ENCODE peak calls at places on chromosomes 16 and 17, in five cellular contexts. N, B, I, J and Y are unnamed samples.

GRCh38 chr17:82380860-82381702 is 9.5 kb downstream of the UTS2R start:
- DNase-seq in J (no peak), B (no peak), I (peak), N (no peak), Y (no peak)

GRCh38 chr16:1523581-1524245 is 9.8 kb upstream of the TMEM204 start:
- DNase-seq in J (no peak), N (no peak), B (no peak), I (no peak), Y (no peak)

GRCh38 chr16:49464877-49465504 is 91.4 kb downstream of the C16orf78 start:
- DNase-seq in I (no peak), B (peak), J (no peak), N (peak), Y (peak)

GRCh38 chr17:56699186-56699895 is 105.8 kb downstream of the NOG start:
- DNase-seq in B (no peak), J (no peak), N (peak), I (peak), Y (peak)

GRCh38 chr16:20774703-20775362 is 11.0 kb downstream of the ACSM3 start:
- DNase-seq in I (peak), B (no peak), N (peak), J (peak), Y (peak)

GRCh38 chr17:76640550-76641380 is 2.8 kb downstream of the ST6GALNAC1 start:
- DNase-seq in I (no peak), B (no peak), N (no peak), J (no peak), Y (no peak)

GRCh38 chr17:47305302-47305923 is 18.3 kb upstream of the EFCAB13 start:
- DNase-seq in J (no peak), B (no peak), I (peak), N (no peak), Y (peak)

GRCh38 chr16:67021321-67021720 is 7.6 kb upstream of the CBFB start:
- DNase-seq in N (no peak), J (no peak), B (no peak), I (no peak), Y (no peak)

GRCh38 chr16:87543436-87544191 is 50.8 kb upstream of the ZCCHC14 start:
- DNase-seq in I (no peak), N (no peak), J (no peak), B (no peak), Y (no peak)

GRCh38 chr17:77445030-77445907 is 304.5 kb downstream of the SEC14L1 start:
- DNase-seq in J (peak), B (no peak), I (no peak), N (no peak), Y (no peak)

GRCh38 chr16:48365030-48365600 is 20.1 kb downstream of the SIAH1 start:
- DNase-seq in I (peak), J (no peak), N (no peak), B (no peak), Y (no peak)

GRCh38 chr17:28712037-28712704 is 483 bp upstream of the PROCA1 start:
- DNase-seq in B (no peak), J (no peak), N (no peak), I (no peak), Y (no peak)

GRCh38 chr17:71188811-71189492 is 931.9 kb upstream of the SOX9 start:
- DNase-seq in I (peak), J (no peak), N (no peak), B (no peak), Y (no peak)

GRCh38 chr16:73054732-73055481 is 7.0 kb upstream of the ZFHX3 start:
- DNase-seq in I (peak), N (no peak), J (no peak), B (no peak), Y (no peak)

GRCh38 chr17:66724581-66725341 is 110.2 kb upstream of the CACNG5 start:
- DNase-seq in J (no peak), N (no peak), B (no peak), I (no peak), Y (no peak)

GRCh38 chr17:21511368-21512195 is 135.4 kb downstream of the KCNJ12 start:
- DNase-seq in I (peak), B (peak), N (peak), J (peak), Y (peak)

GRCh38 chr16:87190288-87191240 is 126.6 kb downstream of the C16orf95 start:
- DNase-seq in I (no peak), N (no peak), B (no peak), J (no peak), Y (no peak)

GRCh38 chr17:53017227-53017626 is 805.5 kb upstream of the KIF2B start:
- DNase-seq in N (no peak), B (no peak), J (no peak), I (no peak), Y (no peak)

GRCh38 chr17:64732336-64733006 is 70.4 kb upstream of the SMURF2 start:
- DNase-seq in N (no peak), J (no peak), I (peak), B (no peak), Y (peak)

GRCh38 chr16:85173981-85174751 is 61.9 kb upstream of the CIBAR2 start:
- DNase-seq in I (peak), N (no peak), J (no peak), B (no peak), Y (peak)